ENCODE peak calls at places on chromosomes 2 and 18, in seven cellular contexts. K is NCI-H2029; P is GM04504; D is GM13976; F is ELR; I is transverse colon; T is stimulated activated naive CD4-positive, alpha-beta T cell. U is an unnamed sample.

GRCh38 chr18:62576858-62577512 is 54.2 kb downstream of the ZCCHC2 start:
- DNase-seq in K (no peak), T (no peak), F (no peak), P (no peak), D (peak; percentile 51), I (no peak), U (no peak)

GRCh38 chr2:112642961-112643360 is 2.8 kb upstream of the SLC20A1 start:
- DNase-seq in K (no peak), D (no peak), I (no peak), F (peak; percentile 79), T (no peak), P (no peak), U (no peak)

GRCh38 chr2:163613155-163613554 is 122.7 kb downstream of the FIGN start:
- DNase-seq in K (no peak), P (no peak), T (no peak), I (no peak), D (no peak), F (no peak), U (no peak)

GRCh38 chr2:215060851-215061541 is 77.4 kb downstream of the ABCA12 start:
- DNase-seq in K (no peak), T (no peak), D (no peak), I (no peak), P (no peak), F (no peak), U (no peak)

GRCh38 chr18:55452123-55452611 is 135.8 kb downstream of the TCF4 start:
- DNase-seq in T (no peak), K (no peak), I (no peak), F (no peak), P (peak; percentile 24), D (no peak), U (no peak)

GRCh38 chr2:32825291-32825712 is 121.5 kb upstream of the LTBP1 start:
- DNase-seq in D (no peak), K (no peak), I (no peak), P (no peak), F (peak; percentile 7), T (no peak), U (no peak)

GRCh38 chr2:160210599-160211138 is 10.6 kb upstream of the ITGB6 start:
- DNase-seq in K (no peak), I (peak; percentile 87), P (no peak), F (peak; percentile 73), D (peak; percentile 75), T (peak; percentile 62), U (no peak)

GRCh38 chr18:35171315-35171987 is 69.4 kb upstream of the ZNF397 start:
- DNase-seq in D (no peak), F (no peak), K (peak; percentile 21), P (no peak), T (no peak), I (no peak), U (no peak)

GRCh38 chr2:231413456-231413855 is 17.9 kb downstream of the B3GNT7 start:
- DNase-seq in F (no peak), D (no peak), P (no peak), I (no peak), T (no peak), K (no peak), U (no peak)

GRCh38 chr2:186594001-186594722 is 4.3 kb downstream of the ITGAV start:
- DNase-seq in I (no peak), T (no peak), D (no peak), K (no peak), P (no peak), F (no peak), U (no peak)

GRCh38 chr18:57542801-57543427 is 43.6 kb downstream of the FECH start:
- DNase-seq in P (peak; percentile 44), T (no peak), F (peak; percentile 5), K (no peak), I (no peak), D (no peak), U (no peak)

GRCh38 chr18:8084160-8084559 is 517.0 kb downstream of the PTPRM start:
- DNase-seq in D (no peak), I (no peak), T (no peak), K (no peak), F (peak; percentile 76), P (peak; percentile 15), U (peak; percentile 20)

GRCh38 chr18:63143246-63143847 is 176.2 kb downstream of the BCL2 start:
- DNase-seq in F (no peak), P (no peak), T (no peak), K (no peak), D (no peak), I (no peak), U (no peak)

GRCh38 chr2:94874277-94874997 is 3.2 kb downstream of the TEKT4 start:
- DNase-seq in F (peak; percentile 62), D (peak; percentile 93), K (peak; percentile 2), T (peak; percentile 32), P (no peak), I (peak; percentile 47), U (no peak)

GRCh38 chr18:22189431-22189830 is 20.0 kb downstream of the GATA6 start:
- DNase-seq in K (no peak), F (no peak), I (no peak), T (no peak), P (no peak), D (no peak), U (no peak)

GRCh38 chr2:22683911-22684310 is 701.1 kb upstream of the KLHL29 start:
- DNase-seq in K (no peak), P (no peak), I (no peak), F (no peak), D (no peak), T (no peak), U (no peak)

GRCh38 chr2:1649103-1649870 is 95.0 kb downstream of the PXDN start:
- DNase-seq in F (no peak), P (no peak), D (no peak), I (no peak), K (no peak), T (no peak), U (no peak)

U was measured in HS-5.